ENCODE peak calls at places on chromosome 2, in nine cellular contexts. One of them, this sample, is unnamed.

GRCh38 chr2:203891474-203891873 is 23.9 kb downstream of the CTLA4 start:
- DNase-seq in transverse colon: no peak
- DNase-seq in HL-60: peak
- DNase-seq in IMR-90: no peak
- DNase-seq in tibial nerve: no peak
- DNase-seq in right lobe of liver: no peak
- DNase-seq in coronary artery: no peak
- DNase-seq in OCI-LY7: no peak
- DNase-seq in HCT116: no peak
- DNase-seq in this sample: no peak

GRCh38 chr2:144496067-144496466 is 23.9 kb downstream of the ZEB2 start:
- DNase-seq in transverse colon: no peak
- DNase-seq in HL-60: no peak
- DNase-seq in IMR-90: no peak
- DNase-seq in tibial nerve: no peak
- DNase-seq in right lobe of liver: no peak
- DNase-seq in coronary artery: no peak
- DNase-seq in OCI-LY7: no peak
- DNase-seq in HCT116: no peak
- DNase-seq in this sample: no peak

GRCh38 chr2:64658269-64658668 is 4.6 kb upstream of the SERTAD2 start:
- DNase-seq in transverse colon: no peak
- DNase-seq in HL-60: peak
- DNase-seq in IMR-90: no peak
- DNase-seq in tibial nerve: no peak
- DNase-seq in right lobe of liver: no peak
- DNase-seq in coronary artery: no peak
- DNase-seq in OCI-LY7: peak
- DNase-seq in HCT116: no peak
- DNase-seq in this sample: no peak

GRCh38 chr2:43408784-43409160 is 182.4 kb upstream of the ZFP36L2 start:
- DNase-seq in transverse colon: no peak
- DNase-seq in HL-60: no peak
- DNase-seq in IMR-90: no peak
- DNase-seq in tibial nerve: no peak
- DNase-seq in right lobe of liver: no peak
- DNase-seq in coronary artery: no peak
- DNase-seq in OCI-LY7: no peak
- DNase-seq in HCT116: no peak
- DNase-seq in this sample: no peak

GRCh38 chr2:232230557-232230956 is 148.0 kb upstream of the ALPP start:
- DNase-seq in transverse colon: peak
- DNase-seq in HL-60: peak
- DNase-seq in IMR-90: peak
- DNase-seq in tibial nerve: no peak
- DNase-seq in right lobe of liver: no peak
- DNase-seq in coronary artery: no peak
- DNase-seq in OCI-LY7: peak
- DNase-seq in HCT116: peak
- DNase-seq in this sample: no peak

GRCh38 chr2:136916131-136916530 is 150.8 kb downstream of the THSD7B start:
- DNase-seq in transverse colon: no peak
- DNase-seq in HL-60: no peak
- DNase-seq in IMR-90: no peak
- DNase-seq in tibial nerve: no peak
- DNase-seq in right lobe of liver: no peak
- DNase-seq in coronary artery: no peak
- DNase-seq in OCI-LY7: no peak
- DNase-seq in HCT116: no peak
- DNase-seq in this sample: no peak

GRCh38 chr2:27086090-27086721 is 366 bp upstream of the KHK start:
- DNase-seq in transverse colon: peak
- DNase-seq in HL-60: peak
- DNase-seq in IMR-90: peak
- DNase-seq in tibial nerve: peak
- DNase-seq in right lobe of liver: peak
- DNase-seq in coronary artery: peak
- DNase-seq in OCI-LY7: peak
- DNase-seq in HCT116: peak
- DNase-seq in this sample: peak

GRCh38 chr2:40256649-40257048 is 195.2 kb downstream of the SLC8A1 start:
- DNase-seq in transverse colon: no peak
- DNase-seq in HL-60: peak
- DNase-seq in IMR-90: no peak
- DNase-seq in tibial nerve: no peak
- DNase-seq in right lobe of liver: no peak
- DNase-seq in coronary artery: no peak
- DNase-seq in OCI-LY7: peak
- DNase-seq in HCT116: no peak
- DNase-seq in this sample: no peak

GRCh38 chr2:3135676-3136075 is 241.9 kb downstream of the EIPR1 start:
- DNase-seq in transverse colon: no peak
- DNase-seq in HL-60: no peak
- DNase-seq in IMR-90: no peak
- DNase-seq in tibial nerve: no peak
- DNase-seq in right lobe of liver: no peak
- DNase-seq in coronary artery: no peak
- DNase-seq in OCI-LY7: no peak
- DNase-seq in HCT116: no peak
- DNase-seq in this sample: no peak

GRCh38 chr2:134722728-134723127 is 3.9 kb upstream of the TMEM163 start:
- DNase-seq in transverse colon: no peak
- DNase-seq in HL-60: no peak
- DNase-seq in IMR-90: no peak
- DNase-seq in tibial nerve: no peak
- DNase-seq in right lobe of liver: no peak
- DNase-seq in coronary artery: no peak
- DNase-seq in OCI-LY7: peak
- DNase-seq in HCT116: no peak
- DNase-seq in this sample: no peak
- H3K4me3 ChIP-seq in transverse colon: no peak
- H3K4me3 ChIP-seq in HL-60: no peak
- H3K4me3 ChIP-seq in IMR-90: no peak
- H3K4me3 ChIP-seq in tibial nerve: no peak
- H3K4me3 ChIP-seq in right lobe of liver: no peak
- H3K4me3 ChIP-seq in coronary artery: no peak
- H3K4me3 ChIP-seq in OCI-LY7: no peak
- H3K4me3 ChIP-seq in HCT116: no peak
- H3K4me3 ChIP-seq in this sample: no peak

DNA sequence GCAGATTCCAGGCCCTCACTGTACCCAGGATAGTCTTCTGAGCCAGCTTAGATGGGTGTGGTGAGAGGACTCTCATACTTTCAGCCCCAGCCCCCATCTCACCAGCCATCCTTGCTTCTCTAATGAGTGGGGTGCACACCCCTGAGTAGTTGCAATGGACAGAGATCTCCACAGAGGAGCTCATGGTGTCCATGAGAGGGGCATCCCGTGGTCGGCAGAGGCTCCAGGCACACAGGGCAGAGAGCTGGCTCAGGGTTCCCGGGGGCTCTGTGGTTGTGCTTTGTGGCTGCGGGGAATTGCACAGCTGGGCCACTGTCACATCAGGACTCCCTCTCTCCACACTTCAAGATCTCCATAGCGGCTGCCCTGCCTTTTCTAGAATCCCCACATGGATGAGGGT is 226.0 kb upstream of the PXDN start:
- DNase-seq in transverse colon: no peak
- DNase-seq in HL-60: no peak
- DNase-seq in IMR-90: no peak
- DNase-seq in tibial nerve: no peak
- DNase-seq in right lobe of liver: no peak
- DNase-seq in coronary artery: no peak
- DNase-seq in OCI-LY7: no peak
- DNase-seq in HCT116: no peak
- DNase-seq in this sample: no peak
- TF ChIP-seq CTCF in transverse colon: no peak
- TF ChIP-seq CTCF in HL-60: no peak
- TF ChIP-seq CTCF in IMR-90: no peak
- TF ChIP-seq CTCF in tibial nerve: no peak
- TF ChIP-seq CTCF in right lobe of liver: no peak
- TF ChIP-seq CTCF in coronary artery: no peak
- TF ChIP-seq CTCF in OCI-LY7: no peak
- TF ChIP-seq CTCF in HCT116: no peak
- TF ChIP-seq CTCF in this sample: no peak

DNA sequence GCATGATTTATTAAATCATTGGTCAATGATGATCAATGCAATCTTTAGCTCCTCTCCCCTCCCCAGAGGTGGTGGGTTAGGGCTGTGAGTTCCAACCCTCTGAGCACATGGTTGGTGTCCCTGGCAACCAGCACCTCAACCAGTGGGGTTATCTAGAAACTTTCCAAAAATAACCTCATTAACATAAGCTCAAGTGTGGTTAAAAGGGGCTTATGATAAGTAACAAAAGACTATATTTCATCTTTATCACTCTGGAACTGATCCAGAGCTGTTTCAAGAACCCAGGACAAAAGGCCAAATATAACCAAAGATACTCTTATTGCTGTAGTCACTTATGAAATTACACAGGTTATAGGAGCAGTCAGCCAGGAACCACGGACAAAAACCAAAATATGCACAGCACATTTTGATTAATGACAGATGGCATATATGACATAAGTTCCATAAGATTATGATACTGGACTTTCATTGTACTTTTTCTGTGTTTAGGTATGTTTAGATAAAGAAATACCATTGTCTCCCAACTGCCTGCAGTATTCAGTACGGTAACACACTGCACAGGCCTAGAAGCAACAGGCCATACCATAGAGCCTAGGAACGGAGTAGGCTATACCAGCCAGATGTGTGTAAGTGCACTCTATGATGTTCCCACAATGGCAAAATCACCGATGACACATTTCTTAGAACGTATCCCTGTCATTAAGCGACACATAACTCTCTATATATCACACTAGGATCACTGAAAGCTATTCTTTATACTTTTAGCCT is 32.0 kb downstream of the KIDINS220 start:
- DNase-seq in transverse colon: no peak
- DNase-seq in HL-60: no peak
- DNase-seq in IMR-90: no peak
- DNase-seq in tibial nerve: no peak
- DNase-seq in right lobe of liver: no peak
- DNase-seq in coronary artery: no peak
- DNase-seq in OCI-LY7: no peak
- DNase-seq in HCT116: no peak
- DNase-seq in this sample: no peak
- H3K27ac ChIP-seq in transverse colon: no peak
- H3K27ac ChIP-seq in HL-60: no peak
- H3K27ac ChIP-seq in IMR-90: no peak
- H3K27ac ChIP-seq in tibial nerve: no peak
- H3K27ac ChIP-seq in right lobe of liver: no peak
- H3K27ac ChIP-seq in coronary artery: no peak
- H3K27ac ChIP-seq in OCI-LY7: no peak
- H3K27ac ChIP-seq in HCT116: no peak
- H3K27ac ChIP-seq in this sample: no peak

GRCh38 chr2:46574457-46575354 is 95.3 kb downstream of the TMEM247 start:
- DNase-seq in transverse colon: no peak
- DNase-seq in HL-60: no peak
- DNase-seq in IMR-90: no peak
- DNase-seq in tibial nerve: no peak
- DNase-seq in right lobe of liver: no peak
- DNase-seq in coronary artery: no peak
- DNase-seq in OCI-LY7: peak
- DNase-seq in HCT116: no peak
- DNase-seq in this sample: no peak
- H3K4me3 ChIP-seq in transverse colon: no peak
- H3K4me3 ChIP-seq in HL-60: no peak
- H3K4me3 ChIP-seq in IMR-90: no peak
- H3K4me3 ChIP-seq in tibial nerve: no peak
- H3K4me3 ChIP-seq in right lobe of liver: no peak
- H3K4me3 ChIP-seq in coronary artery: no peak
- H3K4me3 ChIP-seq in OCI-LY7: peak
- H3K4me3 ChIP-seq in HCT116: no peak
- H3K4me3 ChIP-seq in this sample: no peak

GRCh38 chr2:223779877-223780276 is 57.5 kb downstream of the AP1S3 start:
- DNase-seq in transverse colon: no peak
- DNase-seq in HL-60: peak
- DNase-seq in IMR-90: peak
- DNase-seq in tibial nerve: no peak
- DNase-seq in right lobe of liver: no peak
- DNase-seq in coronary artery: no peak
- DNase-seq in OCI-LY7: peak
- DNase-seq in HCT116: peak
- DNase-seq in this sample: no peak
- TF ChIP-seq CTCF in transverse colon: peak
- TF ChIP-seq CTCF in HL-60: peak
- TF ChIP-seq CTCF in IMR-90: peak
- TF ChIP-seq CTCF in tibial nerve: no peak
- TF ChIP-seq CTCF in right lobe of liver: no peak
- TF ChIP-seq CTCF in coronary artery: no peak
- TF ChIP-seq CTCF in OCI-LY7: peak
- TF ChIP-seq CTCF in HCT116: peak
- TF ChIP-seq CTCF in this sample: peak